ENCODE peak calls at places on chromosomes 2 and 18, in seven cellular contexts. R is GM12865, G is kidney, T is fibroblast of lung, K is RWPE2, E is fibroblast of mammary gland, H is NB4. S is an unnamed sample.

GRCh38 chr2:84158605-84159004 is 300.5 kb downstream of the SUCLG1 start:
- DNase-seq in R (no peak), G (no peak), T (no peak), K (no peak), E (no peak), H (no peak), S (no peak)

GRCh38 chr18:74378179-74378682 is 62.6 kb downstream of the C18orf63 start:
- DNase-seq in R (peak; percentile 12), G (no peak), T (no peak), K (no peak), E (peak; percentile 72), H (peak; percentile 70), S (peak; percentile 5)

GRCh38 chr18:36028859-36029258 is 38.5 kb downstream of the RPRD1A start:
- DNase-seq in R (no peak), G (no peak), T (peak; percentile 70), K (no peak), E (no peak), H (no peak), S (no peak)

GRCh38 chr2:173964565-173965371 is 405 bp downstream of the SP3 start:
- DNase-seq in R (peak; percentile 92), G (peak; percentile 98), T (peak; percentile 87), K (peak; percentile 87), E (peak; percentile 82), H (peak; percentile 94), S (peak; percentile 95)

GRCh38 chr2:64141711-64142405 is 2.4 kb downstream of the PELI1 start:
- DNase-seq in R (peak; percentile 30), G (no peak), T (peak; percentile 56), K (no peak), E (no peak), H (peak; percentile 26), S (peak; percentile 50)

GRCh38 chr2:36889782-36890181 is 76.6 kb downstream of the STRN start:
- DNase-seq in R (no peak), G (no peak), T (peak; percentile 96), K (no peak), E (peak; percentile 98), H (peak; percentile 89), S (peak; percentile 84)

GRCh38 chr2:1859671-1860450 is 115.5 kb upstream of the PXDN start:
- DNase-seq in R (no peak), G (no peak), T (no peak), K (no peak), E (no peak), H (no peak), S (no peak)

GRCh38 chr18:63677490-63678225 is 16.0 kb upstream of the SERPINB3 start:
- DNase-seq in R (no peak), G (no peak), T (no peak), K (no peak), E (peak; percentile 82), H (peak; percentile 39), S (peak; percentile 68)

GRCh38 chr2:96869824-96870630 is at the start of gene SEMA4C:
- DNase-seq in R (no peak), G (peak; percentile 92), T (peak; percentile 44), K (no peak), E (no peak), H (peak; percentile 56), S (peak; percentile 53)

GRCh38 chr18:46474487-46475366 is 182.3 kb downstream of the LOXHD1 start:
- DNase-seq in R (peak; percentile 11), G (no peak), T (no peak), K (no peak), E (no peak), H (no peak), S (no peak)

GRCh38 chr18:43780782-43781340 is 503.6 kb upstream of the SYT4 start:
- DNase-seq in R (no peak), G (no peak), T (peak; percentile 65), K (no peak), E (peak; percentile 81), H (no peak), S (peak; percentile 84)

GRCh38 chr2:201156051-201156450 is 26.9 kb upstream of the CASP10 start:
- DNase-seq in R (no peak), G (no peak), T (no peak), K (no peak), E (no peak), H (no peak), S (no peak)

GRCh38 chr2:63086687-63087086 is 36.1 kb downstream of the OTX1 start:
- DNase-seq in R (no peak), G (no peak), T (no peak), K (no peak), E (no peak), H (no peak), S (no peak)

GRCh38 chr18:65522907-65523306 is 227.9 kb upstream of the CDH7 start:
- DNase-seq in R (no peak), G (no peak), T (no peak), K (no peak), E (no peak), H (no peak), S (no peak)

GRCh38 chr18:69774831-69775230 is 172.8 kb downstream of the CD226 start:
- DNase-seq in R (no peak), G (no peak), T (no peak), K (no peak), E (peak; percentile 30), H (peak; percentile 65), S (peak; percentile 20)

GRCh38 chr18:7065736-7066135 is 51.9 kb downstream of the LAMA1 start:
- DNase-seq in R (no peak), G (no peak), T (no peak), K (no peak), E (peak; percentile 12), H (no peak), S (no peak)

GRCh38 chr2:39334978-39335377 is 91.2 kb upstream of the CDKL4 start:
- DNase-seq in R (no peak), G (no peak), T (no peak), K (no peak), E (no peak), H (no peak), S (no peak)

GRCh38 chr18:47175895-47176575 is at the start of gene IER3IP1:
- DNase-seq in R (peak; percentile 95), G (peak; percentile 96), T (peak; percentile 92), K (peak; percentile 90), E (peak; percentile 91), H (peak; percentile 91), S (peak; percentile 96)

GRCh38 chr2:142757111-142757510 is 120.4 kb upstream of the KYNU start:
- DNase-seq in R (no peak), G (no peak), T (no peak), K (no peak), E (peak; percentile 14), H (no peak), S (no peak)

GRCh38 chr2:61550375-61551209 is 12.4 kb upstream of the XPO1 start:
- DNase-seq in R (no peak), G (no peak), T (no peak), K (no peak), E (no peak), H (no peak), S (no peak)

GRCh38 chr18:2961828-2962227 is 51.1 kb downstream of the LPIN2 start:
- DNase-seq in R (peak; percentile 56), G (no peak), T (peak; percentile 66), K (no peak), E (peak; percentile 55), H (peak; percentile 52), S (peak; percentile 16)

GRCh38 chr2:99793022-99793421 is 303.2 kb upstream of the REV1 start:
- DNase-seq in R (no peak), G (no peak), T (no peak), K (no peak), E (no peak), H (no peak), S (no peak)

GRCh38 chr2:96315400-96316071 is 9.6 kb upstream of the ITPRIPL1 start:
- DNase-seq in R (peak; percentile 65), G (no peak), T (peak; percentile 82), K (no peak), E (peak; percentile 76), H (peak; percentile 79), S (peak; percentile 82)

GRCh38 chr2:237427807-237428506 is 14.0 kb upstream of the COL6A3 start:
- DNase-seq in R (peak; percentile 77), G (no peak), T (no peak), K (no peak), E (no peak), H (no peak), S (no peak)

DNA sequence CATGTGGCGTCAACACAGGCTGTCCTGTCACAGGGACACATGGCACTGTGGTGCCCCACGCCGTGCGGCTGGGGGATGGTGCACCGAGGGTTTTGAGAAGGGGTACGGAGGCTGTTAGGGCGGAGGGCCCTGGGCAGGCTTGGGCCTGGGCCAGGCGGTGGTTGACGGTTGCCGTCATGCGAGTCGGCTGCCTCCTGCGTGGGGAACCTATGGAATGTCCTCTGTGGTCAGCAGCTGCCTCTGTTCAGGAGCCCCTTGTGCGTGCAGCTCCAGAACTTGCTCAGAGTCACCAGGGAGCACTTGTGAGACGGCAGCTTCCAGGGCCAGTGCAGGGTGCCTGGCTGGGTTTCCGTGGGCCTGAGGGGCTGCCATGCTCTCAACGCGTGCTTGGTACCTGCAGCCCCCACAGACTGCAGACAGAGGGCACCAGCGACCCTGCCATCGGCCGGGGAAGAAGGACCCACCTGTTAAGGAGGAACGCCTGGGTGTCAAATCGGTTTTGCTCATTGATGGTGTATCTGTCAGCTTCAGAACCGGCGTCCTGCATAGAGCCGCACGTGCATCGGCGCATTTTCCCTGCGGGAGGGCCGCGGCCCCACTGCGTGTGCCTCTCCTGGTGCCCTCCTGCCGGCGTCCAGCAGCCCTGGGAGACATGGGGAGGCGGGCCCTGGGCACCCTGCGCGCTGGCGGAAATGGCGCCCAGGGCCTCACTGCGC is 10.0 kb upstream of the D2HGDH start:
- DNase-seq in R (no peak), G (no peak), T (no peak), K (no peak), E (no peak), H (peak; percentile 35), S (no peak)
- TF ChIP-seq CTCF in R (no peak), G (peak; percentile 25), T (no peak), K (peak; percentile 16), E (peak; percentile 16), H (peak; percentile 20), S (peak; percentile 29)

GRCh38 chr2:73899801-73900336 is 7.1 kb downstream of the ACTG2 start:
- DNase-seq in R (no peak), G (no peak), T (no peak), K (no peak), E (no peak), H (no peak), S (no peak)
- H3K4me3 ChIP-seq in R (no peak overlapping the region), G (no peak overlapping the region), T (no peak overlapping the region), K (no peak overlapping the region), E (no peak overlapping the region), H (no peak overlapping the region), S (no peak overlapping the region)

GRCh38 chr2:166984188-166984587 is 95.9 kb downstream of the XIRP2 start:
- DNase-seq in R (no peak), G (no peak), T (no peak), K (no peak), E (no peak), H (no peak), S (no peak)

GRCh38 chr2:166984797-166985196 is 96.5 kb downstream of the XIRP2 start:
- DNase-seq in R (no peak), G (no peak), T (peak; percentile 25), K (no peak), E (peak; percentile 41), H (no peak), S (no peak)
- TF ChIP-seq CTCF in R (no peak), G (no peak), T (no peak), K (no peak), E (no peak), H (no peak), S (no peak)

GRCh38 chr2:217593732-217594131 is 409.1 kb downstream of the TNS1 start:
- DNase-seq in R (peak; percentile 28), G (no peak), T (no peak), K (no peak), E (no peak), H (peak; percentile 32), S (no peak)
- H3K4me3 ChIP-seq in R (no peak overlapping the region), G (no peak overlapping the region), T (no peak overlapping the region), K (no peak overlapping the region), E (no peak overlapping the region), H (no peak overlapping the region), S (no peak overlapping the region)